ENCODE peak calls at places on chromosomes 12 and 14, in five cellular contexts. F is IMR-90, U is breast epithelium, V is fibroblast of mammary gland, N is A673. D is an unnamed sample.

GRCh38 chr14:57091030-57091608 is 177.6 kb downstream of the EXOC5 start:
- DNase-seq in U (no peak), N (no peak), F (no peak), V (no peak), D (no peak)

GRCh38 chr12:15797818-15798217 is 8.6 kb upstream of the EPS8 start:
- DNase-seq in F (no peak), V (no peak), U (no peak), N (no peak), D (no peak)

GRCh38 chr14:89466460-89466859 is 49.4 kb upstream of the FOXN3 start:
- DNase-seq in U (no peak), V (no peak), F (no peak), N (no peak), D (no peak)

GRCh38 chr14:71554323-71554722 is 377.9 kb upstream of the RGS6 start:
- DNase-seq in V (no peak), N (no peak), U (no peak), F (no peak), D (no peak)

GRCh38 chr12:114662512-114663177 is 21.3 kb downstream of the TBX3 start:
- DNase-seq in F (peak; percentile 91), N (peak; percentile 72), V (peak; percentile 90), U (peak; percentile 92), D (peak; percentile 89)

GRCh38 chr12:27277846-27278260 is 33.8 kb downstream of the STK38L start:
- DNase-seq in F (peak; percentile 97), N (peak; percentile 36), V (peak; percentile 93), U (no peak), D (peak; percentile 95)

GRCh38 chr14:99479903-99480855 is 480 bp downstream of the SETD3 start:
- DNase-seq in U (peak; percentile 55), F (peak; percentile 65), V (peak; percentile 67), N (peak; percentile 46), D (peak; percentile 66)

GRCh38 chr14:32259368-32260013 is 56.4 kb upstream of the RNU6-8 start:
- DNase-seq in V (peak; percentile 54), F (peak; percentile 63), U (no peak), N (peak; percentile 69), D (peak; percentile 31)

GRCh38 chr12:83322816-83323215 is 636.1 kb downstream of the TMTC2 start:
- DNase-seq in N (peak; percentile 18), F (no peak), V (no peak), U (no peak), D (no peak)

GRCh38 chr12:101931498-101932326 is 54.3 kb downstream of the DRAM1 start:
- DNase-seq in U (no peak), V (no peak), F (no peak), N (no peak), D (no peak)

GRCh38 chr14:106619618-106620017 is 1093.2 kb downstream of the TMEM121 start:
- DNase-seq in V (no peak), U (no peak), N (no peak), F (no peak), D (no peak)

GRCh38 chr12:67034110-67034879 is 234.9 kb upstream of the CAND1 start:
- DNase-seq in V (no peak), F (peak; percentile 2), U (no peak), N (no peak), D (no peak)

DNA sequence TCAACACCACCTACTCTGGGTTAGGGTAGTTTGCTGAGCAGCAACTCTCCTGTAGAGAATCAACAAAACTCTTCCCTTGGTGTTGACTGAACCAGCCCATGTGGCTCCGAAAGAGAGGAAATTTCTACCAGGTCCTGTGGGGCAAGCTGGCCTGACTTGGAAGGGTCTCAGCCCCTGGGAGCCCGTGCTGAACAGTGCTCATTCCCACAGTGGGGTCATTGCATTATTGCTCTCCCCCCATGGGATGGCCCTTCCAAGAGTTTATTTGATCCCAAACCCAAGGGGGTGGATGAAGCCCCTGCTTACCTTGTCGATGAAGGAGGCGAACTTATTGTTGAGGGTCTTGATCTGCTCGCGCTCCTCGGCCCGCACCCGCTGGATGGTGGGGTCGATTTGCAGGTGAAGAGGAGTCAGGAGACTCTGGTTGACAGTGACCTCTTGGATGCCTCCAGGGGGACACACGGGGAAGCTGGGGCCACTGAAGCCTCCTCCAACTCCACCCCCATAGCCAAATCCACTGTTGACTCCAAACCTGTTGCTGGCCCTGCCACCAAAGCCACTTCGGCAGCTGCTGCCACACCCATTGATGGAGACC is 573 bp downstream of the KRT75 start:
- DNase-seq in N (no peak), U (no peak), F (no peak), V (no peak), D (no peak)
- H3K4me3 ChIP-seq in N (no peak overlapping the region), U (no peak overlapping the region), F (no peak overlapping the region), V (no peak overlapping the region), D (no peak overlapping the region)

GRCh38 chr12:113647048-113647447 is 175.4 kb upstream of the LHX5 start:
- DNase-seq in U (no peak), F (no peak), N (peak; percentile 20), V (no peak), D (no peak)
- TF ChIP-seq CTCF in U (no peak), F (no peak), N (peak; percentile 46), V (no peak), D (no peak)

GRCh38 chr14:24213866-24214652 is 771 bp upstream of the CHMP4A start:
- DNase-seq in F (no peak), N (no peak), V (no peak), U (no peak), D (no peak)
- H3K4me3 ChIP-seq in F (peak overlapping the region; percentile 79), N (peak overlapping the region; percentile 58), V (peak overlapping the region; percentile 81), U (peak overlapping the region; percentile 75), D (peak overlapping the region; percentile 64)

GRCh38 chr12:57476993-57477709 is 2.5 kb downstream of the ARHGAP9 start:
- DNase-seq in U (no peak), N (no peak), V (no peak), F (no peak), D (no peak)

GRCh38 chr12:57475271-57476161 is 4.2 kb downstream of the ARHGAP9 start:
- DNase-seq in U (no peak), N (no peak), F (no peak), V (peak; percentile 21), D (no peak)

GRCh38 chr12:57477710-57478681 is 1.7 kb downstream of the ARHGAP9 start:
- DNase-seq in F (peak; percentile 48), V (peak; percentile 59), U (no peak), N (no peak), D (peak; percentile 82)

GRCh38 chr12:57474862-57475261 is 4.8 kb downstream of the ARHGAP9 start:
- DNase-seq in U (no peak), N (no peak), F (no peak), V (no peak), D (no peak)

DNA sequence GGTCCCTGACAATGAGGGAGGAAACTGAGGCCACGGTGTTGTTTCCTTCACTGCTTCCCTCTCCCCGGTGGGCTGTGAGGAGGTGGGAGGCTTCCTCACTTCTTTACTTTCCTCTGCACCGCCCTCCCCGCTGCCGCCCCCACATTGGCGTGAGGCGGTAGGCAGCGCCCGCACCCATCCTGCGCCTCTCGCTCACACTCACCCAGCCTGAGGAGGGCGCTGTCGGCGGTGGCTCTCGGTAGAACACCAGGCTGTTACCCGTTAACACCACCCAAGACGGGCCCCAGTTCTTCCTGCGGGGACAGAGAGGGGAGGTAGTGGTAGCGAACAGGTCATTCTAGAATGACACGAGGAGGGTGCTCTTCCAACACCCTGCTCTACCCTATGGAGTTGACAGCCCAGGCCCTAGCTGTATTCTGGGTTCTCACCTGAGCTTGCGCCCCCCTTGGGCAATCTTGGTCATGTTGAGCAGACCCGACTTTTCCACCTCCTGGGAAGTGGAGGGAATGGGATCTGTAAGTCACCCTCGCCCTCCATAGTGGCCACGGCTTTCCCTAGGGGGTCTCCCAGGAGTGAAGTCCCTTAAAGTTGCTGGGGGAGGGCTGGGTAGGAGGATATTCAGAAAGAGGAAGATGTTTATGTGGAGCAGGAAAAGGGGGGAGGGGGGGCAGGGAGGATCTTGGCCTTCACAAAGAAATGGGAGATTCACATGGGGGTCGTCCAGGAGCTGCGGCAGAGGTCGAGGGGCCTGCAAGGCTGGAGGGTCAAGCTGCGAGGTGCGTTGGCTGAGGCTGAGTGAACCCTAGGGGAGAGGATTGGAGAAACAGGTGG is 3.3 kb downstream of the ARHGAP9 start:
- DNase-seq in N (no peak), U (no peak), V (no peak), F (no peak), D (no peak)
- TF ChIP-seq CTCF in N (peak; percentile 47), U (no peak), V (no peak), F (no peak), D (no peak)

GRCh38 chr14:68669644-68670343 is 123.1 kb downstream of the ZFP36L1 start:
- DNase-seq in U (no peak), F (no peak), N (no peak), V (no peak), D (no peak)
- H3K4me3 ChIP-seq in U (no peak overlapping the region), F (no peak overlapping the region), N (no peak overlapping the region), V (no peak overlapping the region), D (no peak overlapping the region)

DNA sequence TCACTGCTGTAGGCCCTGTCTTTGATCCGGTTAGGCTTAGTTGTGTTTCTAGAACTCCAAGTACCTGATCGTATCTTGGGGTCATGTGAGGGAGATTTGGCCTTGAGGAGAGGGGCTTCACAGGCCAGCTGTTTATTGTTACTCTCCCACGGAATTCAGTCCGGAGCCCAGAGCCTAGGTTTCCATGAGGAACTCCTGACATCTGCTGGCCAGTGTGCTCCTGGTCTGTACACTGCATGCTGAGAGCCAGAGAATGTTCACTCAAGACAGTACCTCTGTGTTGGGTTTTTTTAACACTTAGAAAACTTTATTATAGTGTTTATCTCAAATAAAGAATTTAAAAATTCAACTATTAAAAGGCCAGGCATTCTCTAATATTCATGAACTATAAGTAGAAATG is 341.0 kb upstream of the TMEM132C start:
- DNase-seq in V (peak; percentile 15), F (no peak), U (no peak), N (peak; percentile 18), D (peak; percentile 14)
- TF ChIP-seq CTCF in V (peak; percentile 34), F (no peak), U (no peak), N (peak; percentile 51), D (peak; percentile 7)

GRCh38 chr14:47227051-47227600 is 448.3 kb downstream of the MDGA2 start:
- DNase-seq in F (no peak), V (no peak), U (no peak), N (peak; percentile 47), D (peak; percentile 23)
- H3K4me3 ChIP-seq in F (no peak overlapping the region), V (no peak overlapping the region), U (no peak overlapping the region), N (no peak overlapping the region), D (no peak overlapping the region)

GRCh38 chr12:24596768-24597388 is 352.0 kb downstream of the BCAT1 start:
- DNase-seq in U (no peak), V (peak; percentile 71), F (peak; percentile 58), N (peak; percentile 77), D (peak; percentile 68)
- TF ChIP-seq CTCF in U (no peak), V (peak; percentile 79), F (peak; percentile 70), N (peak; percentile 76), D (peak; percentile 78)

GRCh38 chr12:76685246-76685678 is 78.7 kb upstream of the ZDHHC17 start:
- DNase-seq in F (peak; percentile 55), N (peak; percentile 80), U (no peak), V (no peak), D (peak; percentile 61)
- H3K4me3 ChIP-seq in F (no peak overlapping the region), N (no peak overlapping the region), U (no peak overlapping the region), V (no peak overlapping the region), D (no peak overlapping the region)

D was measured in fibroblast of pulmonary artery.